ENCODE peak calls at places on chromosomes 6 and 20, in four cellular contexts. G is right lobe of liver; V is CD8-positive, alpha-beta T cell; K is WERI-Rb-1. D is an unnamed sample. For H3K36me3, the result is how much of the 10 kb centered on the place peaks cover.

GRCh38 chr20:10531848-10532247 is 96.7 kb downstream of the SLX4IP start:
- DNase-seq in G (no peak), V (no peak), K (no peak), D (no peak)

GRCh38 chr20:42483694-42484303 is 705.9 kb downstream of the PTPRT start:
- DNase-seq in V (no peak), K (peak), G (no peak), D (peak)

GRCh38 chr20:45305262-45305661 is 1.4 kb upstream of the RBPJL start:
- DNase-seq in V (no peak), G (no peak), K (no peak), D (no peak)

GRCh38 chr20:47334022-47334551 is 22.4 kb downstream of the ZMYND8 start:
- DNase-seq in K (no peak), V (no peak), G (peak), D (no peak)

GRCh38 chr6:116556065-116556464 is 2.5 kb downstream of the CALHM4 start:
- DNase-seq in K (no peak), G (no peak), V (no peak), D (no peak)

GRCh38 chr6:111416529-111416928 is 66.5 kb downstream of the REV3L start:
- DNase-seq in K (no peak), G (no peak), V (no peak), D (no peak)

GRCh38 chr6:120913519-120913918 is 420.8 kb downstream of the TBC1D32 start:
- DNase-seq in K (no peak), G (no peak), V (no peak), D (no peak)

GRCh38 chr6:35439308-35439707 is 12.8 kb upstream of the FANCE start:
- DNase-seq in G (no peak), K (peak), V (no peak), D (no peak)

GRCh38 chr6:33850869-33851541 is 47.2 kb upstream of the MLN start:
- DNase-seq in V (no peak), K (no peak), G (no peak), D (no peak)

GRCh38 chr6:26115226-26115625 is 28.0 kb downstream of the HFE start:
- DNase-seq in G (no peak), V (no peak), K (no peak), D (no peak)

GRCh38 chr6:151242420-151242841 is 2.7 kb downstream of the AKAP12 start:
- DNase-seq in V (no peak), K (no peak), G (no peak), D (peak)

GRCh38 chr6:88922775-88923548 is 40.5 kb downstream of the RNGTT start:
- DNase-seq in G (no peak), V (no peak), K (no peak), D (no peak)

GRCh38 chr20:31712112-31712553 is 10.5 kb downstream of the BCL2L1 start:
- DNase-seq in K (no peak), V (no peak), G (no peak), D (no peak)

GRCh38 chr20:62143976-62144825 is 632 bp downstream of the SS18L1 start:
- DNase-seq in G (peak), V (peak), K (peak), D (peak)

GRCh38 chr6:135168766-135169165 is 12.3 kb upstream of the MYB start:
- DNase-seq in K (no peak), V (no peak), G (no peak), D (no peak)

GRCh38 chr20:52303281-52303950 is 111.8 kb upstream of the ZFP64 start:
- DNase-seq in K (peak), V (no peak), G (no peak), D (no peak)

GRCh38 chr6:9225441-9225871 is 790.1 kb upstream of the SLC35B3 start:
- DNase-seq in V (no peak), K (no peak), G (no peak), D (no peak)

GRCh38 chr6:131844243-131844841 is 36.5 kb downstream of the ENPP1 start:
- DNase-seq in V (no peak), G (peak), K (no peak), D (no peak)

GRCh38 chr6:35452186-35453090 is at the start of gene FANCE:
- DNase-seq in G (peak), K (peak), V (peak), D (peak)

GRCh38 chr20:13788167-13788834 is 3.5 kb downstream of the NDUFAF5 start:
- DNase-seq in K (peak), V (no peak), G (peak), D (peak)

GRCh38 chr6:131250121-131250520 is 114.9 kb downstream of the AKAP7 start:
- DNase-seq in G (peak), K (no peak), V (peak), D (no peak)

GRCh38 chr6:71298459-71298858 is 9.8 kb downstream of the OGFRL1 start:
- DNase-seq in K (no peak), G (no peak), V (no peak), D (no peak)

GRCh38 chr6:131628726-131629125 is 684 bp upstream of the MED23 start:
- DNase-seq in G (no peak), K (no peak), V (no peak), D (no peak)

GRCh38 chr6:79506251-79506650 is 31.0 kb downstream of the LCA5 start:
- DNase-seq in G (no peak), V (no peak), K (no peak), D (no peak)

DNA sequence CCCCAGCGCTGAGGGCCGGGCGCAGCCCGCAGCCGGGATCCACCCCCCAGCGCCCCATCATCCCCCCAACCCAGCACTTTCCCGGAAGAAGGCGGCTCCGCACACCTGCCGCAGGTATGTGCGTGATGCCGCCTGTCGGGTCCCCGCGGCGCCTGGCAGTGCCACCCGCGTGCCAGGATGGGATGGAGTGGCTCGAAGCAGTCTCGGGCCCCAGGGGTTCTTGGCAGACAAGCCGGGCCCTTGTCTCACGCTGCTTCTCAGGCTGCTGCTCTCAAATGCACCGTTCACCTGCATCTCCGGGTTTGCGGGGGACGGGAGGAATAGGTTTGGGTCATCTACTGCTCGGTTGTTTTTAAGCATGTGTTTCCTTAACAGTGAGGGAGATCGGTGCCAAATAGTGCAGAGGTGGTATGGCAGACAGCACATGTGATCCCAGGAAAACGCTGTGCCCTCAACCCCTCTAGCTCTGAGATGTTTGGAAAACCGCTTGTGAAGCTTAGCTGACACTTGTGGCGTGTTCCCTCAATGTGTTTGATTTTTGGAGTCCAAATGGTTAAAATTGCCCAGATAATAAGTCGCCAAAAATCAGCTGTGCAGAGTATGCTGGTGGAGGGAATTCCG is 847 bp downstream of the MYLIP start:
- DNase-seq in G (peak), V (peak), K (peak), D (no peak)
- TF ChIP-seq CTCF in G (no peak), V (no peak), K (no peak), D (no peak)

DNA sequence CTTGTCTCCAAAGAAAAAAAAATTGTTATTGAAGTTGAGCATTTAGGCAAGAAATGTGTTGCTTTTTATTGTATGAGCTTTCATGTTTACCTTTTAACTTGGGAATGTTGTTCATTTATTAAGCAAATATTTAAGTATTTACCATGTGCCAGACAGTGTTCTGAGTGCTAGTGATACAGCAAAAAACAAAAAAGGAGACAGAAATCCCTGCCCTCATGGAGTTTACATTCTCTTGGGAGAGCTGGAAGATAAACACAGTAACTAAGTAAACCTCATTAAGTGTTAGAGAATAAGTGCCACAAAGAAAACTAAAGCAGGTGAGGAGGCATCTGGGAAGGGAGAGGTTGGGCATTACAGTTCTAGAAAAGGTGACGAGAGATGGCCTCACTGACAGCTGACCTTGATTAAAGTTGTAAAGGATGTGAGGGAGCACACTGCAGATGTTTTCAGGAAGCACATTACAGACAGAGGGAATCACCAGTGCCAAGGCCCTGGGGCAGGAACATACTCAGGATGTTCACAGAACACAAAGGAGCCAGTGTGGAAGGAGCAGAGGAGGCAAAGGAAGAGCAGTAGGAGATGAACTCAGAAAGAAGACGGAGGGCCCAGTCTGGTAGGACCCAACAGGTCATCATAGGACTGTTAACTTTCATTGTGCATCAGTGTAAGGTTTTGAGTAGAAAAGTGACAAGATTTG is 33.5 kb downstream of the XRN2 start:
- DNase-seq in G (no peak), V (no peak), K (no peak), D (no peak)
- H3K36me3 ChIP-seq in G (under half), V (under half), K (half or more), D (half or more)

GRCh38 chr6:148405893-148406292 is 63.3 kb downstream of the SASH1 start:
- DNase-seq in G (no peak), V (no peak), K (no peak), D (no peak)
- H3K4me3 ChIP-seq in G (no peak), V (no peak), K (no peak), D (no peak)

GRCh38 chr6:2938632-2939083 is 32.7 kb downstream of the SERPINB6 start:
- DNase-seq in G (peak), V (no peak), K (no peak), D (no peak)
- TF ChIP-seq CTCF in G (no peak), V (no peak), K (no peak), D (no peak)

DNA sequence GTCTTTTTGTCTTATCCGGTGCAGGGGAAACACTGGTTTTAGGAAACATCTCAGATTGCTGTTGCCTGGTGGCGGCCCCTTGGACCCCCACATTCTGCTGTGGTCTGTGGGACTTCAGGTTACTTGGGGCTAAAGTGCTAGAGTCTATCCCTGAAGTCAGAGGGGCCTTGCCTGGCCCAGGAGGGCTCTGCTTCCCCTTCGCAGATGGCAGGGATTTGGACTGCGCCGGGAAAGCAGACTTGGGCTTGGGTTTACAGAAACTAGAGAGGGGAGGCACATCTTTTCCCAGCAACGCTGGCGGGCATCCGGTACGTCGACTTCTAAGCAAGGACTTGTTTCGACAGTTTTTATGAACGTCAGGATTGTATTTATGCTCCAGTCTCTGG is 17.5 kb downstream of the ZNF217 start:
- DNase-seq in V (no peak), G (peak), K (no peak), D (no peak)
- H3K36me3 ChIP-seq in V (under half), G (half or more), K (under half), D (half or more)

GRCh38 chr20:17663040-17663399 is 19.0 kb downstream of the RRBP1 start:
- DNase-seq in G (peak), V (no peak), K (no peak), D (no peak)
- H3K4me3 ChIP-seq in G (no peak), V (no peak), K (no peak), D (no peak)

DNA sequence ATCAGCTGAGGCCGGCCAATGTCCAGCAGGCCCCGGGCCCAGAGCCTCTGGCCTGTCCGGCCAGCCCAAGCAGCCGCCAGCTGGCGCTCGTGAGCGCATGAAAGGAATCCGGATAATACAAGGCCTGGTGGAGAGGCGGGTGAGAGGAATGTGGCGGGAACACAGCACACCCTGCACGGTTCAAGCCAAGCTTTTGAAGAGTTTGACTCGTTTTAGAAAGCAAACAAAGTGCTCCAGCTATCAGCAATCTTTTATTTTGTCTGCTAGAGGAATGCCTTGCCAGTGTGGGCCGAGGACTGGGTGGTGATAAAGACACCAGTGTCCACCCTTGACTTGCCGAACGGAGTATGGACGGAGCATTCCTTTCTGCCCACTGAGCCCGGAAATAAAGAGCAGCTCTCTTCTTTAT is 9.3 kb upstream of the NEDD9 start:
- DNase-seq in V (no peak), G (peak), K (no peak), D (no peak)
- TF ChIP-seq CTCF in V (no peak), G (peak), K (peak), D (no peak)

GRCh38 chr20:17446171-17446570 is 85.0 kb downstream of the BFSP1 start:
- DNase-seq in V (no peak), G (no peak), K (no peak), D (no peak)
- H3K36me3 ChIP-seq in V (under half), G (under half), K (under half), D (under half)

GRCh38 chr6:90414352-90414751 is 117.7 kb upstream of the BACH2 start:
- DNase-seq in V (no peak), K (no peak), G (no peak), D (no peak)
- H3K4me3 ChIP-seq in V (no peak), K (no peak), G (no peak), D (peak)